ENCODE peak calls at places on chromosomes 2 and 18, in seven cellular contexts. O is neuronal stem cell, D is adipocyte, T is mesendoderm, J is HCT116, L is transverse colon, F is fibroblast of pulmonary artery. Y is an unnamed sample.

GRCh38 chr2:176931588-176932563 is 280.7 kb upstream of the HNRNPA3 start:
- DNase-seq in O (no peak), D (peak; percentile 37), T (peak; percentile 51), J (peak; percentile 41), L (no peak), F (peak; percentile 11), Y (peak; percentile 45)

GRCh38 chr2:235836416-235837042 is 331.7 kb downstream of the GBX2 start:
- DNase-seq in O (no peak), D (no peak), T (peak; percentile 30), J (no peak), L (no peak), F (no peak), Y (no peak)

GRCh38 chr2:217942731-217943335 is 60.0 kb downstream of the TNS1 start:
- DNase-seq in O (no peak), D (no peak), T (no peak), J (no peak), L (no peak), F (no peak), Y (no peak)

GRCh38 chr18:34261865-34262780 is 37.4 kb upstream of the NOL4 start:
- DNase-seq in O (no peak), D (no peak), T (no peak), J (no peak), L (no peak), F (no peak), Y (no peak)

GRCh38 chr18:26383454-26384270 is 157.4 kb downstream of the TAF4B start:
- DNase-seq in O (peak; percentile 33), D (peak; percentile 83), T (peak; percentile 65), J (peak; percentile 52), L (no peak), F (peak; percentile 79), Y (peak; percentile 42)

GRCh38 chr18:10690376-10690775 is 164.5 kb downstream of the NAPG start:
- DNase-seq in O (no peak), D (no peak), T (no peak), J (no peak), L (no peak), F (no peak), Y (no peak)

GRCh38 chr18:23844991-23845680 is 155.9 kb downstream of the LAMA3 start:
- DNase-seq in O (no peak), D (peak; percentile 44), T (peak; percentile 75), J (no peak), L (no peak), F (peak; percentile 44), Y (no peak)

GRCh38 chr2:164873096-164873670 is 31.6 kb upstream of the COBLL1 start:
- DNase-seq in O (no peak), D (no peak), T (no peak), J (no peak), L (no peak), F (no peak), Y (no peak)

GRCh38 chr18:44761812-44762211 is 81.1 kb downstream of the SETBP1 start:
- DNase-seq in O (no peak), D (no peak), T (no peak), J (no peak), L (peak; percentile 38), F (no peak), Y (no peak)

GRCh38 chr18:35827275-35827929 is 145.1 kb upstream of the RMP24 start:
- DNase-seq in O (no peak), D (no peak), T (peak; percentile 80), J (no peak), L (no peak), F (peak; percentile 3), Y (no peak)

GRCh38 chr2:74488643-74489481 is 6.0 kb downstream of the TTC31 start:
- DNase-seq in O (no peak), D (no peak), T (no peak), J (no peak), L (no peak), F (no peak), Y (peak; percentile 93)

GRCh38 chr2:99651930-99652670 is 162.3 kb upstream of the REV1 start:
- DNase-seq in O (no peak), D (peak; percentile 56), T (peak; percentile 19), J (no peak), L (no peak), F (no peak), Y (no peak)

DNA sequence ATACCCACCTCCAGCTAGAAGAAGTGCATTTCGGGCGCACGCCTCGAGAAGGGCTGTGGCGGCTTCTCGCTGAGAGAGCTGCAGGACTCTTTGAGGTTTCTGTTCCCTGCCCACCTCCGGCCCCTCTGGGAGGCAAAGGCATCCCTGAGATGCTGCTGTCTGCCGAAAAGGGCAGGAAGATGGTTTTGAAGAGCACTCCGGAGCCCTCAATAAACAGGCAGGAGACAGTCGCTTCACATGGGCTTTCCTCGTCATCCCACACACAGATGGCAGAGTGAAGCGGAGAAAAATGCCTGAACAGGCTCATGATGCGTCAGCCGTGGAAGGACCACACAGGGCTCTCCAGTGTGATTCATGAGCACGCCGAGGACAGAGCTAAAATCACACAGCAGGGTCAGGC is 25.4 kb upstream of the GLI2 start:
- DNase-seq in O (no peak), D (peak; percentile 38), T (no peak), J (no peak), L (no peak), F (no peak), Y (no peak)
- H3K4me3 ChIP-seq in O (no peak overlapping the region), D (no peak overlapping the region), T (no peak overlapping the region), J (no peak overlapping the region), L (no peak overlapping the region), F (no peak overlapping the region), Y (no peak overlapping the region)

GRCh38 chr2:29000954-29001353 is 19.9 kb downstream of the TOGARAM2 start:
- DNase-seq in O (no peak), D (no peak), T (no peak), J (no peak), L (no peak), F (no peak), Y (no peak)
- H3K4me3 ChIP-seq in O (no peak overlapping the region), D (no peak overlapping the region), T (no peak overlapping the region), J (no peak overlapping the region), L (no peak overlapping the region), F (no peak overlapping the region), Y (no peak overlapping the region)

DNA sequence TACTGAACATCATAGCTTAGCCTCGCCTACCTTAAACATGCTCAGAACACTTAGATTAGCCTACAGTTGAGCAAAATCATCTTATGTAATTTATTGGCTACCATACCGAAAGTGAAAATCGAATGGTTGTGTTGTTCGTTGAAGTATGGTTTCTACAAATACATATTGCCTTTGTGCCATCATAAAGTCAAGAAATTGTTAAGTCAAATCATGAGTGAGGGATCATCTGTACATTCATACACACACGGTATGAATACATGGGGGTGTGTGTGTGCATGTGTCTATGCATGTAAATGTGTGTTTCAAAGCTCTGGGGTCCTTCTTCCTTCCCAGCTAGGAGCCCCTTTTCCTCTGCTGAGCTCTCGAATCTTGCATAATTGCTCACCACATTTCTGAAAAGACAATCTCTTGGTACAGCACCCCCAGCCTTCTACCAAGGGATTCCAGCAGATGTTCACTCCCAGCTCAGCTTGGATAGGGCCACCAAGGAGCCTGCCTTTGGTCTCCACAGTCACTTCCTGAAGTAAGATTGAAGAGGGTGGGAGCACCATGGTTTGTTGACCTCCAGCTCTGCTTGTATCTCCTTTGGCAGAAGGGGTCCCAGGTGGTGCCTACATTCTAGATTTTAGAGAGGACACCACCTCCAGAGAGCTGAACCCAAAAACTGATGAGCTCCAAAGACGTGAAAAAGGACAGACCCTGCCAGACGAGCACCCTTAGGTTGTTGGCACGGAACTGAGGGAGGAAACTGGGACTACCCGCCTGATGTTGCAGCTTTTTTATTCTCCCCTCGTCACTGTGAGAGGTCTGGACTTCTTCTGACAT is 33.2 kb upstream of the CYP1B1 start:
- DNase-seq in O (no peak), D (no peak), T (no peak), J (no peak), L (no peak), F (no peak), Y (peak; percentile 34)
- H3K4me3 ChIP-seq in O (no peak overlapping the region), D (no peak overlapping the region), T (no peak overlapping the region), J (no peak overlapping the region), L (no peak overlapping the region), F (no peak overlapping the region), Y (no peak overlapping the region)

GRCh38 chr2:118851650-118852049 is 4.2 kb upstream of the EN1 start:
- DNase-seq in O (peak; percentile 37), D (no peak), T (peak; percentile 35), J (no peak), L (no peak), F (no peak), Y (no peak)

GRCh38 chr2:118850901-118851268 is 3.4 kb upstream of the EN1 start:
- DNase-seq in O (no peak), D (no peak), T (peak; percentile 60), J (no peak), L (no peak), F (no peak), Y (no peak)

GRCh38 chr2:118853129-118853640 is 5.7 kb upstream of the EN1 start:
- DNase-seq in O (no peak), D (no peak), T (no peak), J (no peak), L (no peak), F (no peak), Y (no peak)

GRCh38 chr2:118853647-118854367 is 6.4 kb upstream of the EN1 start:
- DNase-seq in O (no peak), D (no peak), T (peak; percentile 24), J (no peak), L (no peak), F (no peak), Y (no peak)

GRCh38 chr2:118852605-118853128 is 5.2 kb upstream of the EN1 start:
- DNase-seq in O (peak; percentile 33), D (no peak), T (peak; percentile 35), J (no peak), L (no peak), F (no peak), Y (no peak)
- H3K4me3 ChIP-seq in O (no peak overlapping the region), D (peak overlapping the region; percentile 69), T (no peak overlapping the region), J (no peak overlapping the region), L (no peak overlapping the region), F (no peak overlapping the region), Y (no peak overlapping the region)

GRCh38 chr18:25352629-25353005 is 651 bp upstream of the ZNF521 start:
- DNase-seq in O (peak; percentile 23), D (no peak), T (no peak), J (no peak), L (no peak), F (no peak), Y (no peak)

GRCh38 chr18:25351280-25351772 is 640 bp downstream of the ZNF521 start:
- DNase-seq in O (peak; percentile 51), D (no peak), T (no peak), J (no peak), L (no peak), F (peak; percentile 6), Y (no peak)

GRCh38 chr18:25350561-25351201 is 1.3 kb downstream of the ZNF521 start:
- DNase-seq in O (peak; percentile 31), D (peak; percentile 84), T (peak; percentile 37), J (no peak), L (peak; percentile 12), F (peak; percentile 48), Y (no peak)

GRCh38 chr18:25351773-25352628 is at the start of gene ZNF521:
- DNase-seq in O (peak; percentile 95), D (peak; percentile 96), T (peak; percentile 96), J (peak; percentile 18), L (peak; percentile 78), F (peak; percentile 84), Y (peak; percentile 32)

GRCh38 chr18:25353080-25353479 is 1.1 kb upstream of the ZNF521 start:
- DNase-seq in O (no peak), D (no peak), T (no peak), J (no peak), L (no peak), F (no peak), Y (no peak)
- H3K4me3 ChIP-seq in O (peak overlapping the region; percentile 50), D (peak overlapping the region; percentile 87), T (no peak overlapping the region), J (no peak overlapping the region), L (no peak overlapping the region), F (no peak overlapping the region), Y (no peak overlapping the region)

Y was measured in small intestine.